ENCODE peak calls at places on chromosomes 2 and 18, in five cellular contexts. One of them, this sample, is unnamed.

GRCh38 chr2:96962567-96963203 is 23.7 kb downstream of the FAM178B start:
- DNase-seq in epithelial cell of esophagus: no peak
- DNase-seq in dorsolateral prefrontal cortex: peak; percentile 24
- DNase-seq in CD8-positive, alpha-beta T cell: peak; percentile 84
- DNase-seq in cardiac fibroblast: no peak
- DNase-seq in this sample: no peak

GRCh38 chr2:21757805-21758204 is 634.0 kb downstream of the TDRD15 start:
- DNase-seq in epithelial cell of esophagus: no peak
- DNase-seq in dorsolateral prefrontal cortex: no peak
- DNase-seq in CD8-positive, alpha-beta T cell: no peak
- DNase-seq in cardiac fibroblast: no peak
- DNase-seq in this sample: no peak

GRCh38 chr18:12657048-12657848 is 659 bp downstream of the SPIRE1 start:
- DNase-seq in epithelial cell of esophagus: peak; percentile 57
- DNase-seq in dorsolateral prefrontal cortex: peak; percentile 67
- DNase-seq in CD8-positive, alpha-beta T cell: peak; percentile 5
- DNase-seq in cardiac fibroblast: peak; percentile 39
- DNase-seq in this sample: no peak

GRCh38 chr18:50188652-50189051 is 6.3 kb downstream of the MYO5B start:
- DNase-seq in epithelial cell of esophagus: no peak
- DNase-seq in dorsolateral prefrontal cortex: no peak
- DNase-seq in CD8-positive, alpha-beta T cell: no peak
- DNase-seq in cardiac fibroblast: no peak
- DNase-seq in this sample: no peak

GRCh38 chr2:204948822-204949221 is 403.5 kb downstream of the PARD3B start:
- DNase-seq in epithelial cell of esophagus: no peak
- DNase-seq in dorsolateral prefrontal cortex: no peak
- DNase-seq in CD8-positive, alpha-beta T cell: no peak
- DNase-seq in cardiac fibroblast: no peak
- DNase-seq in this sample: no peak

GRCh38 chr2:148926291-148926961 is 51.4 kb downstream of the KIF5C start:
- DNase-seq in epithelial cell of esophagus: peak; percentile 36
- DNase-seq in dorsolateral prefrontal cortex: peak; percentile 77
- DNase-seq in CD8-positive, alpha-beta T cell: peak; percentile 55
- DNase-seq in cardiac fibroblast: peak; percentile 27
- DNase-seq in this sample: no peak

GRCh38 chr18:5518179-5518770 is 25.5 kb downstream of the EPB41L3 start:
- DNase-seq in epithelial cell of esophagus: no peak
- DNase-seq in dorsolateral prefrontal cortex: no peak
- DNase-seq in CD8-positive, alpha-beta T cell: no peak
- DNase-seq in cardiac fibroblast: no peak
- DNase-seq in this sample: no peak

GRCh38 chr2:132670104-132670960 is at the start of gene LYPD1:
- DNase-seq in epithelial cell of esophagus: peak; percentile 15
- DNase-seq in dorsolateral prefrontal cortex: peak; percentile 60
- DNase-seq in CD8-positive, alpha-beta T cell: no peak
- DNase-seq in cardiac fibroblast: no peak
- DNase-seq in this sample: no peak

GRCh38 chr2:132676999-132677398 is 7.0 kb upstream of the LYPD1 start:
- DNase-seq in epithelial cell of esophagus: no peak
- DNase-seq in dorsolateral prefrontal cortex: no peak
- DNase-seq in CD8-positive, alpha-beta T cell: no peak
- DNase-seq in cardiac fibroblast: no peak
- DNase-seq in this sample: no peak

GRCh38 chr18:35511428-35511827 is 13.7 kb upstream of the INO80C start:
- DNase-seq in epithelial cell of esophagus: no peak
- DNase-seq in dorsolateral prefrontal cortex: no peak
- DNase-seq in CD8-positive, alpha-beta T cell: no peak
- DNase-seq in cardiac fibroblast: no peak
- DNase-seq in this sample: peak; percentile 37

GRCh38 chr2:150376627-150377335 is 110.7 kb downstream of the RND3 start:
- DNase-seq in epithelial cell of esophagus: peak; percentile 40
- DNase-seq in dorsolateral prefrontal cortex: no peak
- DNase-seq in CD8-positive, alpha-beta T cell: no peak
- DNase-seq in cardiac fibroblast: peak; percentile 49
- DNase-seq in this sample: no peak

GRCh38 chr2:24920813-24921441 is 890 bp upstream of the ADCY3 start:
- DNase-seq in epithelial cell of esophagus: peak; percentile 17
- DNase-seq in dorsolateral prefrontal cortex: no peak
- DNase-seq in CD8-positive, alpha-beta T cell: no peak
- DNase-seq in cardiac fibroblast: no peak
- DNase-seq in this sample: no peak

GRCh38 chr2:105460048-105460732 is 61.3 kb upstream of the FHL2 start:
- DNase-seq in epithelial cell of esophagus: no peak
- DNase-seq in dorsolateral prefrontal cortex: no peak
- DNase-seq in CD8-positive, alpha-beta T cell: no peak
- DNase-seq in cardiac fibroblast: no peak
- DNase-seq in this sample: no peak

GRCh38 chr2:201298462-201298861 is 38.1 kb downstream of the CASP8 start:
- DNase-seq in epithelial cell of esophagus: peak; percentile 57
- DNase-seq in dorsolateral prefrontal cortex: no peak
- DNase-seq in CD8-positive, alpha-beta T cell: no peak
- DNase-seq in cardiac fibroblast: peak; percentile 44
- DNase-seq in this sample: no peak

GRCh38 chr2:99850076-99850710 is 292.2 kb downstream of the AFF3 start:
- DNase-seq in epithelial cell of esophagus: no peak
- DNase-seq in dorsolateral prefrontal cortex: no peak
- DNase-seq in CD8-positive, alpha-beta T cell: no peak
- DNase-seq in cardiac fibroblast: no peak
- DNase-seq in this sample: no peak

GRCh38 chr2:53509827-53510785 is 257.5 kb upstream of the CHAC2 start:
- DNase-seq in epithelial cell of esophagus: no peak
- DNase-seq in dorsolateral prefrontal cortex: no peak
- DNase-seq in CD8-positive, alpha-beta T cell: no peak
- DNase-seq in cardiac fibroblast: no peak
- DNase-seq in this sample: no peak

GRCh38 chr2:128169497-128169896 is 78.5 kb downstream of the UGGT1 start:
- DNase-seq in epithelial cell of esophagus: no peak
- DNase-seq in dorsolateral prefrontal cortex: no peak
- DNase-seq in CD8-positive, alpha-beta T cell: no peak
- DNase-seq in cardiac fibroblast: peak; percentile 86
- DNase-seq in this sample: no peak

GRCh38 chr2:231568785-231569435 is 23.8 kb upstream of the TEX44 start:
- DNase-seq in epithelial cell of esophagus: no peak
- DNase-seq in dorsolateral prefrontal cortex: no peak
- DNase-seq in CD8-positive, alpha-beta T cell: no peak
- DNase-seq in cardiac fibroblast: no peak
- DNase-seq in this sample: no peak

GRCh38 chr2:110993557-110994231 is 127.0 kb upstream of the BCL2L11 start:
- DNase-seq in epithelial cell of esophagus: peak; percentile 47
- DNase-seq in dorsolateral prefrontal cortex: no peak
- DNase-seq in CD8-positive, alpha-beta T cell: peak; percentile 12
- DNase-seq in cardiac fibroblast: no peak
- DNase-seq in this sample: no peak

GRCh38 chr2:199258291-199258690 is 199.4 kb downstream of the SATB2 start:
- DNase-seq in epithelial cell of esophagus: no peak
- DNase-seq in dorsolateral prefrontal cortex: no peak
- DNase-seq in CD8-positive, alpha-beta T cell: no peak
- DNase-seq in cardiac fibroblast: peak; percentile 23
- DNase-seq in this sample: no peak

GRCh38 chr2:60549250-60550150 is 4.0 kb downstream of the BCL11A start:
- DNase-seq in epithelial cell of esophagus: peak; percentile 46
- DNase-seq in dorsolateral prefrontal cortex: peak; percentile 61
- DNase-seq in CD8-positive, alpha-beta T cell: no peak
- DNase-seq in cardiac fibroblast: peak; percentile 16
- DNase-seq in this sample: no peak

GRCh38 chr2:240814946-240815760 is 4.9 kb downstream of the KIF1A start:
- DNase-seq in epithelial cell of esophagus: no peak
- DNase-seq in dorsolateral prefrontal cortex: no peak
- DNase-seq in CD8-positive, alpha-beta T cell: no peak
- DNase-seq in cardiac fibroblast: no peak
- DNase-seq in this sample: no peak

GRCh38 chr2:120541553-120541932 is 194.1 kb upstream of the GLI2 start:
- DNase-seq in epithelial cell of esophagus: no peak
- DNase-seq in dorsolateral prefrontal cortex: no peak
- DNase-seq in CD8-positive, alpha-beta T cell: no peak
- DNase-seq in cardiac fibroblast: no peak
- DNase-seq in this sample: no peak

GRCh38 chr2:200703926-200704637 is 107.6 kb upstream of the BZW1 start:
- DNase-seq in epithelial cell of esophagus: no peak
- DNase-seq in dorsolateral prefrontal cortex: no peak
- DNase-seq in CD8-positive, alpha-beta T cell: no peak
- DNase-seq in cardiac fibroblast: no peak
- DNase-seq in this sample: no peak

GRCh38 chr2:41879367-41879871 is 168.4 kb upstream of the PKDCC start:
- DNase-seq in epithelial cell of esophagus: no peak
- DNase-seq in dorsolateral prefrontal cortex: peak; percentile 53
- DNase-seq in CD8-positive, alpha-beta T cell: no peak
- DNase-seq in cardiac fibroblast: no peak
- DNase-seq in this sample: no peak

DNA sequence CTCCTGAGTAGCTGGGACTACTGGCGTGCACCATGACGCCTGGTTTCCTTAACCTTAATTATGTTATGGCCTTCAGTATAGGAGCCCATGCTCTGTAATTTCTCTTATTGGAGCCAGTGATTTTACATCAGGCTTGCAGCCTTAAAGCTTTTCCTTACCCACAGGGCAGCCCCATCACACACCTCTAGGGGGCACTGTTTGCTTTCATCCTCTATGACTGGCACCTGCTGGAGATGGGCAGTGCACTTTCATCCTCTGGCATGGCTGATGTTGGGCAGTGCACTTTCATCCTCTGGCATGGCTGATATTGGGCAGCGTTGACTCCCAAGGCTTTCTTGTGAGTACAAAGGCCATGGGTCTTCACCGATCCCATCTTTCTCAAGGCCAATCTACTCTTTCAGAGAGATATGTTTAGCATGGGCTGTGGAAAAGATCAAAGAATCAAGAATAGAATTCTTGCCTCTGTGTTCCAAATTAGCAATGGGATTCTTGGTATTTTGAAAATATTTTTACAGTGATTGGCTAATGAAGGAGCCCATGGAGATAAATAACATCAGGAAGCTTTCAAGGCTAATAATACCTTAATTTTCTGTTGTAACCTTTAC is 80.7 kb upstream of the MEX3C start:
- DNase-seq in epithelial cell of esophagus: peak; percentile 77
- DNase-seq in dorsolateral prefrontal cortex: peak; percentile 70
- DNase-seq in CD8-positive, alpha-beta T cell: peak; percentile 7
- DNase-seq in cardiac fibroblast: peak; percentile 37
- DNase-seq in this sample: peak; percentile 39
- TF ChIP-seq CTCF in epithelial cell of esophagus: peak; percentile 93
- TF ChIP-seq CTCF in dorsolateral prefrontal cortex: peak; percentile 63
- TF ChIP-seq CTCF in CD8-positive, alpha-beta T cell: peak; percentile 25
- TF ChIP-seq CTCF in cardiac fibroblast: peak; percentile 66
- TF ChIP-seq CTCF in this sample: peak; percentile 44

GRCh38 chr2:101442042-101442666 is 32.8 kb downstream of the RFX8 start:
- DNase-seq in epithelial cell of esophagus: no peak
- DNase-seq in dorsolateral prefrontal cortex: no peak
- DNase-seq in CD8-positive, alpha-beta T cell: no peak
- DNase-seq in cardiac fibroblast: peak; percentile 79
- DNase-seq in this sample: no peak
- TF ChIP-seq CTCF in epithelial cell of esophagus: no peak
- TF ChIP-seq CTCF in dorsolateral prefrontal cortex: no peak
- TF ChIP-seq CTCF in CD8-positive, alpha-beta T cell: no peak
- TF ChIP-seq CTCF in cardiac fibroblast: no peak
- TF ChIP-seq CTCF in this sample: no peak

DNA sequence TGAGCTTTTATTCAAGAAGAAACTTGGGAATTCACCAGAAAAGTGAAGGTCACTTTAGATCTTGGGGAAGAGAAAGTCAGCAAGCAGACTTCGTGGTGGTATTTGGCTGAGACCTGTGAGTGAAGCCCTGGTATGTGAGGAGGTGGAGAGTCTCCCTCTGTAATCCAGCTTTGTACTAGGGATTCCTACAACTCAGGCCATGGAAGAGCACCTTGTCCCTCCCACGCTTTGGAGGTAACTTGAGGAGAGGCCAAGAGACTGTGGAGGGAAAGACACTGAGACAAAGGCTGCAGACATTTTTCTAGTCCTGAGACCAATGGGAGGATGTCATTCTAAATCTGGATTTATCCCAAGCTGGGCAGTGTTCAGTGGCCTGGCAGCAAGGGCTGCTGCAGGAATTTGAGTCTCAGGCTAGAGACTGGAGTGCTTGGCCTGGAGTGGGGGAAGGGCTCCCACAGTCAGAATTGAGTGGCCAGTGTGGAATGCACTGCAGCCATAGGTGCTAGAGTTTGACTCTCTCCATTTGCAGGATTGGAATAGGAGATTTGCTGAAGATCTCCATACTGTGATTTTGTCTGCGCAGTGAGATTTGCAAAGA is 219.0 kb downstream of the ACTR3 start:
- DNase-seq in epithelial cell of esophagus: no peak
- DNase-seq in dorsolateral prefrontal cortex: no peak
- DNase-seq in CD8-positive, alpha-beta T cell: no peak
- DNase-seq in cardiac fibroblast: no peak
- DNase-seq in this sample: no peak
- TF ChIP-seq CTCF in epithelial cell of esophagus: no peak
- TF ChIP-seq CTCF in dorsolateral prefrontal cortex: no peak
- TF ChIP-seq CTCF in CD8-positive, alpha-beta T cell: no peak
- TF ChIP-seq CTCF in cardiac fibroblast: no peak
- TF ChIP-seq CTCF in this sample: no peak

GRCh38 chr2:38750011-38750792 is 959 bp downstream of the SRSF7 start:
- DNase-seq in epithelial cell of esophagus: peak; percentile 66
- DNase-seq in dorsolateral prefrontal cortex: peak; percentile 70
- DNase-seq in CD8-positive, alpha-beta T cell: peak; percentile 45
- DNase-seq in cardiac fibroblast: peak; percentile 31
- DNase-seq in this sample: no peak
- TF ChIP-seq CTCF in epithelial cell of esophagus: no peak
- TF ChIP-seq CTCF in dorsolateral prefrontal cortex: no peak
- TF ChIP-seq CTCF in CD8-positive, alpha-beta T cell: no peak
- TF ChIP-seq CTCF in cardiac fibroblast: no peak
- TF ChIP-seq CTCF in this sample: no peak

DNA sequence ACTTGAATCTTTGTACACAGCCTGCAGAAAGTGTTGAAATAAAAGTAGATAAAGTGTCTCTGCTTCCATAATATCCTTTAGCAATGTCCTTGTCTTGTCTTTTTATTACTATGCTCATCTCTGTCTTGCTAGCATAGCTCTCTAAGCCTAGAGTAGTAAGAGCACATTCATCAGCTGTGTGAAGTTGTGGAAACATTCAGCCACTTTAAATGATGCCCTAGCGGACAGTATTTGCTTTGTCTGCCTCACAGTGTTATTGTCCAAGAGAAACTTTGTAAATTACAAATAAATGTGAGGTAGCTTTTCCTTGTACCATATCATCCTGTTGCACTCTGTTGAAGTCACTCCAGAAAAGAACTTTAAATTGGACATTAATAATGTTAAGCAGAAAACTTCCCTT is 60.3 kb upstream of the TTC21B start:
- DNase-seq in epithelial cell of esophagus: no peak
- DNase-seq in dorsolateral prefrontal cortex: no peak
- DNase-seq in CD8-positive, alpha-beta T cell: no peak
- DNase-seq in cardiac fibroblast: no peak
- DNase-seq in this sample: no peak
- TF ChIP-seq CTCF in epithelial cell of esophagus: no peak
- TF ChIP-seq CTCF in dorsolateral prefrontal cortex: no peak
- TF ChIP-seq CTCF in CD8-positive, alpha-beta T cell: no peak
- TF ChIP-seq CTCF in cardiac fibroblast: no peak
- TF ChIP-seq CTCF in this sample: no peak

GRCh38 chr2:58598171-58598570 is 357.0 kb upstream of the FANCL start:
- DNase-seq in epithelial cell of esophagus: no peak
- DNase-seq in dorsolateral prefrontal cortex: no peak
- DNase-seq in CD8-positive, alpha-beta T cell: no peak
- DNase-seq in cardiac fibroblast: no peak
- DNase-seq in this sample: no peak
- TF ChIP-seq CTCF in epithelial cell of esophagus: no peak
- TF ChIP-seq CTCF in dorsolateral prefrontal cortex: no peak
- TF ChIP-seq CTCF in CD8-positive, alpha-beta T cell: no peak
- TF ChIP-seq CTCF in cardiac fibroblast: no peak
- TF ChIP-seq CTCF in this sample: no peak